ENCODE peak calls at places on chromosomes 16 and 17, in six cellular contexts. J is WERI-Rb-1, U is heart right ventricle, Q is uterus, X is dorsolateral prefrontal cortex, H is upper lobe of right lung. Z is an unnamed sample.

GRCh38 chr16:8720080-8720966 is 45.9 kb downstream of the ABAT start:
- DNase-seq in H (no peak), U (no peak), Q (no peak), X (peak), J (peak), Z (peak)

GRCh38 chr16:58456193-58456592 is 43.8 kb upstream of the NDRG4 start:
- DNase-seq in U (no peak), X (no peak), H (no peak), Q (no peak), J (no peak), Z (no peak)

GRCh38 chr16:35492225-35492624 is 2032.8 kb downstream of the TP53TG3F start:
- DNase-seq in Q (no peak), J (peak), H (no peak), X (no peak), U (no peak), Z (no peak)

GRCh38 chr16:79301036-79301435 is 299.5 kb downstream of the MAF start:
- DNase-seq in X (no peak), H (no peak), J (no peak), U (no peak), Q (no peak), Z (no peak)

GRCh38 chr16:66298006-66298405 is 68.5 kb upstream of the CDH5 start:
- DNase-seq in X (no peak), J (no peak), U (no peak), Q (no peak), H (no peak), Z (no peak)

GRCh38 chr16:53511084-53511402 is 8.0 kb upstream of the AKTIP start:
- DNase-seq in X (no peak), H (no peak), J (no peak), Q (no peak), U (no peak), Z (no peak)

GRCh38 chr17:76264425-76264754 is 758 bp upstream of the UBALD2 start:
- DNase-seq in Q (no peak), U (no peak), X (no peak), H (no peak), J (no peak), Z (no peak)

GRCh38 chr17:38733315-38734234 is 3.4 kb downstream of the CISD3 start:
- DNase-seq in X (no peak), Q (no peak), H (no peak), J (peak), U (no peak), Z (peak)

GRCh38 chr17:68511254-68511670 is 968 bp upstream of the PRKAR1A start:
- DNase-seq in Q (no peak), X (no peak), H (no peak), J (no peak), U (no peak), Z (no peak)

GRCh38 chr17:66900126-66901010 is 64.1 kb upstream of the CACNG4 start:
- DNase-seq in J (no peak), H (peak), U (no peak), Q (no peak), X (no peak), Z (no peak)

GRCh38 chr17:32689348-32689747 is 187.6 kb downstream of the MYO1D start:
- DNase-seq in Q (no peak), X (no peak), H (no peak), J (no peak), U (no peak), Z (no peak)

GRCh38 chr16:48479955-48480354 is 94.7 kb upstream of the SIAH1 start:
- DNase-seq in X (no peak), U (no peak), H (no peak), Q (no peak), J (no peak), Z (no peak)

GRCh38 chr17:27247071-27247957 is 46.6 kb upstream of the WSB1 start:
- DNase-seq in J (no peak), Q (peak), X (no peak), U (peak), H (peak), Z (peak)

GRCh38 chr16:17354121-17354750 is 116.5 kb downstream of the XYLT1 start:
- DNase-seq in X (no peak), J (peak), U (no peak), Q (no peak), H (no peak), Z (no peak)

GRCh38 chr17:52213451-52213850 is 54.9 kb upstream of the CA10 start:
- DNase-seq in X (no peak), H (no peak), U (no peak), Q (no peak), J (no peak), Z (no peak)

GRCh38 chr17:82399601-82400101 is 18.5 kb upstream of the HEXD start:
- DNase-seq in H (no peak), J (peak), Q (no peak), X (no peak), U (no peak), Z (no peak)

GRCh38 chr16:84356591-84357116 is 11.7 kb upstream of the ATP2C2 start:
- DNase-seq in Q (no peak), U (no peak), H (no peak), J (no peak), X (peak), Z (no peak)

GRCh38 chr17:50946223-50946890 is 80.2 kb upstream of the TOB1 start:
- DNase-seq in J (peak), H (no peak), Q (no peak), U (no peak), X (no peak), Z (peak)

GRCh38 chr17:19713462-19713861 is 2.9 kb downstream of the SLC47A2 start:
- DNase-seq in X (no peak), U (no peak), J (no peak), H (no peak), Q (no peak), Z (no peak)

GRCh38 chr17:63961355-63962207 is 11.1 kb downstream of the SCN4A start:
- DNase-seq in U (peak), J (peak), Q (peak), X (no peak), H (peak), Z (peak)

GRCh38 chr16:85015481-85016177 is 4.3 kb upstream of the ZDHHC7 start:
- DNase-seq in J (no peak), Q (no peak), U (no peak), H (no peak), X (no peak), Z (no peak)

GRCh38 chr16:57382535-57383275 is 10.4 kb downstream of the CX3CL1 start:
- DNase-seq in Q (no peak), H (no peak), U (no peak), J (no peak), X (no peak), Z (no peak)

GRCh38 chr17:50096758-50097157 is 1.6 kb downstream of the PDK2 start:
- DNase-seq in Q (no peak), X (no peak), J (no peak), H (no peak), U (no peak), Z (no peak)

GRCh38 chr17:76911299-76912007 is 43.2 kb downstream of the MGAT5B start:
- DNase-seq in X (no peak), U (no peak), H (no peak), Q (no peak), J (peak), Z (no peak)

GRCh38 chr17:7132511-7133094 is 18.0 kb upstream of the ASGR2 start:
- DNase-seq in H (peak), X (peak), U (no peak), J (no peak), Q (no peak), Z (peak)

GRCh38 chr16:88059701-88060386 is 108.6 kb downstream of the BANP start:
- DNase-seq in J (no peak), X (no peak), H (no peak), U (no peak), Q (no peak), Z (no peak)

GRCh38 chr16:46947900-46948547 is 25.4 kb downstream of the DNAJA2 start:
- DNase-seq in X (no peak), H (no peak), J (peak), Q (no peak), U (no peak), Z (no peak)

GRCh38 chr17:61209524-61209923 is 190.1 kb upstream of the TBX2 start:
- DNase-seq in J (no peak), H (no peak), U (no peak), Q (no peak), X (no peak), Z (no peak)

GRCh38 chr17:61206922-61207321 is 192.7 kb upstream of the TBX2 start:
- DNase-seq in X (no peak), U (no peak), Q (no peak), J (no peak), H (no peak), Z (no peak)

GRCh38 chr17:61205931-61206330 is 193.7 kb upstream of the TBX2 start:
- DNase-seq in H (no peak), Q (no peak), X (no peak), J (no peak), U (no peak), Z (no peak)

GRCh38 chr17:61209099-61209439 is 190.6 kb upstream of the TBX2 start:
- DNase-seq in H (no peak), X (no peak), J (no peak), U (no peak), Q (no peak), Z (no peak)

GRCh38 chr17:61208301-61209098 is 191.1 kb upstream of the TBX2 start:
- DNase-seq in X (no peak), J (no peak), Q (no peak), U (no peak), H (no peak), Z (peak)
- H3K27ac ChIP-seq in X (peak), J (no peak), Q (peak), U (peak), H (peak), Z (peak)

DNA sequence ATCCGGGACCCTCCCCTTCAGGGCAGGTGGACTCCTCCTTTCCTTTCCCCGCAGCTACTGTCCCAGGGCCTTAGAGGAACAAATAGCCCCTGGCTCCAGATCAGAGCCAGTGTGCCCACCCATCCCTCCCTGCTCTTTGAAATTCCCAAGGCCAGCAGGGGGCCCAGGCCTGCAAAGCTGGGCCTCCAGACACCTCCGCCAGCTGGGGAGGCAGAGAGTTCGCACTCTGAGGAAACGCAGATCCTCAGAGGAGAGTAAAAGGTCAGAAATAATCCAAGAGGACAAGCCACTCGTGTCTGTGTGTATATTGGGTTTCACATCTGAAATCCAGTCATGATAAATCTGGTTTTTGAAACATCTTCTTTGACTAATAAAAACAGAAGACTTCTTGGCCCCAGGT is 44.7 kb upstream of the TBX2 start:
- DNase-seq in Q (no peak), H (no peak), U (no peak), X (no peak), J (no peak), Z (no peak)
- TF ChIP-seq CTCF in Q (no peak), H (no peak), U (no peak), X (no peak), J (peak), Z (no peak)

GRCh38 chr17:4448197-4448980 is 14.6 kb downstream of the SPNS3 start:
- DNase-seq in U (no peak), J (peak), X (no peak), H (no peak), Q (no peak), Z (no peak)

GRCh38 chr17:4446326-4447051 is 12.7 kb downstream of the SPNS3 start:
- DNase-seq in Q (no peak), J (no peak), H (no peak), U (no peak), X (no peak), Z (no peak)

GRCh38 chr17:4442582-4442981 is 8.8 kb downstream of the SPNS3 start:
- DNase-seq in X (no peak), H (no peak), Q (no peak), J (no peak), U (no peak), Z (no peak)

GRCh38 chr17:4445731-4446130 is 12.0 kb downstream of the SPNS3 start:
- DNase-seq in J (no peak), U (no peak), X (no peak), Q (no peak), H (no peak), Z (no peak)

GRCh38 chr17:4444782-4445473 is 11.2 kb downstream of the SPNS3 start:
- DNase-seq in X (no peak), U (peak), Q (no peak), H (peak), J (no peak), Z (peak)
- H3K4me3 ChIP-seq in X (no peak), U (no peak), Q (no peak), H (no peak), J (no peak), Z (no peak)

GRCh38 chr17:337022-337420 is 15.6 kb downstream of the RPH3AL start:
- DNase-seq in U (no peak), H (no peak), X (no peak), J (no peak), Q (no peak), Z (no peak)
- H3K27ac ChIP-seq in U (no peak), H (no peak), X (no peak), J (peak), Q (no peak), Z (peak)

DNA sequence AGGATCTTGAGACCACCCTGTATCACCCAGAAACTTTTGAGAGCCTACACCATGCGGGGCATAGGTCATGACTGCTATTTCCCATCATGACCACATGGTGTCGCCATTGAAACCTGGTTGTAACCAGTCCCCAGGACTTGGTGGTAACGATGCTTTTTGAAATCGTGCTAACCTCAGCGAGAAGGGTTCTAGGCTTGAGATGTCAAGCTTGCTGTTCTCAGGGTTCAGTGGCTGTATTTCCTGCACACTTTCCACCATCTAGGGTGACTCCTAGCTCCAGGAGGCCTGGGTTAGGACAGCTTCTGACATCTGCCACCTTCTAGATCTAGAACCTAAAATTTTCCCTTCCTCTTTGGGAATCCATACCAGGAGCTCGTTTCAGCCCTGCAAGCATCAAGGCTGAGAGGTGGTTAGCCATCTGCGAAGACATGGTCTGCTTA is 13.0 kb upstream of the SPNS3 start:
- DNase-seq in J (peak), Q (peak), X (peak), U (no peak), H (no peak), Z (peak)
- TF ChIP-seq CTCF in J (peak), Q (peak), X (peak), U (peak), H (peak), Z (peak)

Z was measured in body of pancreas.